ENCODE peak calls at places on chromosomes 5 and 9, in ten cellular contexts. T is tibial nerve; L is cardiac muscle cell; C is uterus; R is BE2C; H is right atrium auricular region; B is Caco-2; M is PC-9; W is aorta; A is effector memory CD4-positive, alpha-beta T cell. S is an unnamed sample. For H3K4me1, the result is how much of the 10 kb centered on the place peaks cover.

GRCh38 chr5:169591636-169592035 is 8.1 kb downstream of the SPDL1 start:
- DNase-seq in T (no peak), L (peak), C (no peak), R (no peak), H (no peak), B (no peak), M (no peak), W (no peak), A (no peak), S (peak)

GRCh38 chr5:3317051-3317795 is 278.4 kb upstream of the IRX1 start:
- DNase-seq in T (no peak), L (no peak), C (no peak), R (no peak), H (no peak), B (no peak), M (no peak), W (no peak), A (no peak), S (no peak)

GRCh38 chr9:9352877-9353481 is 1259.8 kb downstream of the PTPRD start:
- DNase-seq in T (no peak), L (peak), C (no peak), R (peak), H (no peak), B (no peak), M (no peak), W (no peak), A (no peak), S (peak)

GRCh38 chr9:76302947-76303550 is 91.2 kb downstream of the RFK start:
- DNase-seq in T (no peak), L (peak), C (no peak), R (peak), H (no peak), B (no peak), M (no peak), W (no peak), A (no peak), S (peak)

GRCh38 chr9:655875-656274 is 185.6 kb upstream of the DMRT1 start:
- DNase-seq in T (peak), L (peak), C (peak), R (no peak), H (peak), B (no peak), M (no peak), W (peak), A (no peak), S (no peak)

GRCh38 chr5:59079622-59080620 is 497.0 kb downstream of the RAB3C start:
- DNase-seq in T (no peak), L (peak), C (no peak), R (no peak), H (peak), B (peak), M (peak), W (no peak), A (no peak), S (peak)

GRCh38 chr5:10856646-10857332 is 95.8 kb upstream of the DAP start:
- DNase-seq in T (no peak), L (peak), C (peak), R (peak), H (peak), B (no peak), M (no peak), W (peak), A (no peak), S (peak)

GRCh38 chr5:61631438-61631941 is 299.4 kb downstream of the ZSWIM6 start:
- DNase-seq in T (peak), L (peak), C (peak), R (no peak), H (peak), B (no peak), M (no peak), W (no peak), A (no peak), S (peak)

GRCh38 chr5:143002459-143003327 is 232.5 kb downstream of the ARHGAP26 start:
- DNase-seq in T (no peak), L (peak), C (no peak), R (no peak), H (no peak), B (no peak), M (no peak), W (peak), A (peak), S (peak)

GRCh38 chr5:73902327-73903051 is 276.5 kb downstream of the ARHGEF28 start:
- DNase-seq in T (no peak), L (peak), C (no peak), R (peak), H (no peak), B (no peak), M (no peak), W (no peak), A (no peak), S (peak)

GRCh38 chr5:61327761-61328753 is 4.0 kb upstream of the ZSWIM6 start:
- DNase-seq in T (no peak), L (peak), C (no peak), R (no peak), H (no peak), B (no peak), M (peak), W (no peak), A (no peak), S (peak)

GRCh38 chr9:120353501-120353900 is 226.5 kb downstream of the CDK5RAP2 start:
- DNase-seq in T (no peak), L (peak), C (no peak), R (no peak), H (peak), B (no peak), M (no peak), W (no peak), A (no peak), S (peak)

GRCh38 chr5:146751781-146752401 is 126.7 kb downstream of the PPP2R2B start:
- DNase-seq in T (no peak), L (no peak), C (no peak), R (no peak), H (no peak), B (no peak), M (no peak), W (peak), A (peak), S (no peak)

GRCh38 chr9:93126825-93127368 is 7.2 kb downstream of the NINJ1 start:
- DNase-seq in T (peak), L (peak), C (peak), R (peak), H (no peak), B (no peak), M (no peak), W (peak), A (no peak), S (no peak)

GRCh38 chr5:163401271-163401670 is 36.1 kb upstream of the CCNG1 start:
- DNase-seq in T (no peak), L (no peak), C (no peak), R (no peak), H (no peak), B (no peak), M (no peak), W (no peak), A (no peak), S (no peak)

GRCh38 chr5:38548064-38548759 is 8.2 kb downstream of the LIFR start:
- DNase-seq in T (no peak), L (no peak), C (no peak), R (no peak), H (no peak), B (no peak), M (no peak), W (no peak), A (no peak), S (no peak)

GRCh38 chr5:126848253-126848652 is 71.3 kb downstream of the LMNB1 start:
- DNase-seq in T (no peak), L (no peak), C (no peak), R (no peak), H (no peak), B (no peak), M (no peak), W (no peak), A (no peak), S (no peak)

GRCh38 chr5:2003206-2003605 is 120.5 kb upstream of the IRX4 start:
- DNase-seq in T (no peak), L (no peak), C (no peak), R (no peak), H (no peak), B (no peak), M (no peak), W (no peak), A (no peak), S (no peak)

DNA sequence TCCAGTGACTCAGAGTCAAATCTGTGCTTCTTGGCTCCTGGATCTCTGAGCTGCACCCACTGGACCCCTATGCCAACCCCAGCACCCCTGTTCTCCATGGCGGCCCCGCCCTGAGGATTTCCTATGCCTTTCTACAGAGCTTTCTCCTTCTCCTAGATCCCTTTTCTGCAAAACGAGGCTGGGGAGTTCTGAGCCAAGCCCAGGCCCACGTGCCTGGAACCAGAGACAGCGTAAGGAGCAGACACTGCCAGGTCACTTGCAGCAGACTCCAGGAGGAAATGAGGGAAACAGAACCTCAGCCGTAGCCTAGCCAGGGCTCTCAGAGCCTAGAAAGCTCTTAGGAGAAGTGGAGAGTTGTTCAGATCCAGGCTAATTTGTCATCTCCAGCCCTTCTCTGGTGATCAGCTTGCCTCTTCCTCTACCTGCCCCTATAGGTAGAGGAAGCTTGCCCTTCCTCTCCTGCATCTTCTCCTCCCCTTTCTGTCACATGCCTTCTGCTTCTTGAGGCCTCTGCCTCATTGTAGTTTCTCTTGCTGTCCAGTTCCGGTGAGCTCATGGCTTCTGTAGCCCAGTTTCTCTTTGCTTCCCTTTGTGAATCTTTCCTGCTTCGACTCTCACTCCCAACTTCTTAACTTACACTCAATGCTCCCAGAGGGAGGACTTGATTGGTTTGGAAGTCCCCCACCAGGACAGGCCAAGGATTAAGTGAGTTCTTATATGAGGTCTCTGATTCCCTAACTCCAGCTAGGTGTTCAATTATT is 163.4 kb downstream of the RGS3 start:
- DNase-seq in T (no peak), L (no peak), C (peak), R (no peak), H (no peak), B (no peak), M (no peak), W (peak), A (no peak), S (no peak)
- H3K4me1 ChIP-seq in T (under half), L (under half), C (under half), R (under half), H (under half), B (under half), M (under half), W (under half), A (under half), S (half or more)

DNA sequence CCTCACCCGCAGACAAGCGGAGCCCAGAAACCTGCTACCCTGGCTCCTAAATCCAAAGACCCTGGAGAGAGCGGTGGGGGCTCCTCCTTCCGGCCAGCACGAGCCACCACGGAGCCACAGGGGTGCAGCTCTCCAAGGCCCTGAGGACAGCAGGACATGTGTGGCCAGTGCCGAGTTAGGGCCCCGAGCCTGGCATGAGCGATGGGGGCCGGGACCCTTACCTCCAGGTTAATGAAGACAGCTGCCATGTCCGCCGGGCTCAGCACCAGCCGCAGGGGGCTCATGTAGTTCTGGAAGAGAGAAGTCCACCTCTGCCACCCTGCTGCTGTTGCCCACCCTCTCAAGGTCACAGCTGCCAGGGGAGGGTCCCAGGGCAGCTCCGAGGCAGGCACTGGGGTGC is 68.9 kb upstream of the SARDH start:
- DNase-seq in T (no peak), L (no peak), C (no peak), R (no peak), H (no peak), B (no peak), M (no peak), W (no peak), A (no peak), S (no peak)
- H3K4me1 ChIP-seq in T (under half), L (under half), C (under half), R (under half), H (under half), B (under half), M (under half), W (under half), A (under half), S (under half)

DNA sequence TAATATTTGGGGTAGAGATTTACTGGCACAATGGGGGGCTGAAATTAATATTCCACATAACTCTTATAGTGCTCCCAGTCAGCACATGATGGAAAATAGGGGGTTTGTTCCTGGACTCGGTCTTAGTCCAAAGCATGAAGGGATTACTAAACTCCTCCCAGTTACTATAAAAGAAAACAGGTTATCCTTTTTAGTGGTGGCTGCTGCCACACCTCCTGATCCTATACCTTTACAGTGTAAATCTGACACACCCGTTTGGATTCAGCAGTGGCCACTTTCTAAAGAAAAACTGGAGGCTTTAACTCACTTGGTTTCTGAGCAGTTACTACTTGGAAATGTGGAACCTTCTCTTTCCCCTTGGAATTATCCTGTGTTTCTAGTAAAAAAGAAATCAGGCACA is 572.9 kb upstream of the PTGER4 start:
- DNase-seq in T (no peak), L (no peak), C (no peak), R (no peak), H (no peak), B (no peak), M (no peak), W (no peak), A (no peak), S (no peak)
- H3K4me1 ChIP-seq in T (under half), L (under half), C (under half), R (under half), H (under half), B (under half), M (under half), W (under half), A (under half), S (under half)

GRCh38 chr5:6723901-6724300 is 10.7 kb downstream of the TENT4A start:
- DNase-seq in T (no peak), L (no peak), C (no peak), R (no peak), H (no peak), B (no peak), M (no peak), W (no peak), A (no peak), S (no peak)

GRCh38 chr5:6726006-6726405 is 12.8 kb downstream of the TENT4A start:
- DNase-seq in T (no peak), L (no peak), C (no peak), R (no peak), H (no peak), B (no peak), M (no peak), W (no peak), A (no peak), S (no peak)

GRCh38 chr5:6725448-6725847 is 12.2 kb downstream of the TENT4A start:
- DNase-seq in T (no peak), L (no peak), C (no peak), R (no peak), H (no peak), B (no peak), M (no peak), W (no peak), A (no peak), S (no peak)

GRCh38 chr5:6723122-6723885 is 10.1 kb downstream of the TENT4A start:
- DNase-seq in T (no peak), L (no peak), C (no peak), R (no peak), H (no peak), B (no peak), M (no peak), W (no peak), A (no peak), S (no peak)

GRCh38 chr5:6724321-6724929 is 11.2 kb downstream of the TENT4A start:
- DNase-seq in T (no peak), L (no peak), C (no peak), R (no peak), H (no peak), B (no peak), M (no peak), W (no peak), A (no peak), S (no peak)
- H3K4me1 ChIP-seq in T (half or more), L (under half), C (under half), R (under half), H (half or more), B (under half), M (under half), W (under half), A (under half), S (under half)

GRCh38 chr5:174235993-174236528 is 190.6 kb downstream of the NSG2 start:
- DNase-seq in T (no peak), L (no peak), C (no peak), R (no peak), H (no peak), B (no peak), M (no peak), W (no peak), A (no peak), S (no peak)

GRCh38 chr5:174234388-174234787 is 188.9 kb downstream of the NSG2 start:
- DNase-seq in T (no peak), L (no peak), C (no peak), R (no peak), H (no peak), B (no peak), M (no peak), W (no peak), A (no peak), S (no peak)

GRCh38 chr5:174231961-174232487 is 186.5 kb downstream of the NSG2 start:
- DNase-seq in T (no peak), L (peak), C (no peak), R (peak), H (no peak), B (no peak), M (no peak), W (no peak), A (no peak), S (no peak)

GRCh38 chr5:174239718-174240117 is 194.2 kb downstream of the NSG2 start:
- DNase-seq in T (no peak), L (no peak), C (no peak), R (no peak), H (no peak), B (no peak), M (no peak), W (no peak), A (no peak), S (no peak)

DNA sequence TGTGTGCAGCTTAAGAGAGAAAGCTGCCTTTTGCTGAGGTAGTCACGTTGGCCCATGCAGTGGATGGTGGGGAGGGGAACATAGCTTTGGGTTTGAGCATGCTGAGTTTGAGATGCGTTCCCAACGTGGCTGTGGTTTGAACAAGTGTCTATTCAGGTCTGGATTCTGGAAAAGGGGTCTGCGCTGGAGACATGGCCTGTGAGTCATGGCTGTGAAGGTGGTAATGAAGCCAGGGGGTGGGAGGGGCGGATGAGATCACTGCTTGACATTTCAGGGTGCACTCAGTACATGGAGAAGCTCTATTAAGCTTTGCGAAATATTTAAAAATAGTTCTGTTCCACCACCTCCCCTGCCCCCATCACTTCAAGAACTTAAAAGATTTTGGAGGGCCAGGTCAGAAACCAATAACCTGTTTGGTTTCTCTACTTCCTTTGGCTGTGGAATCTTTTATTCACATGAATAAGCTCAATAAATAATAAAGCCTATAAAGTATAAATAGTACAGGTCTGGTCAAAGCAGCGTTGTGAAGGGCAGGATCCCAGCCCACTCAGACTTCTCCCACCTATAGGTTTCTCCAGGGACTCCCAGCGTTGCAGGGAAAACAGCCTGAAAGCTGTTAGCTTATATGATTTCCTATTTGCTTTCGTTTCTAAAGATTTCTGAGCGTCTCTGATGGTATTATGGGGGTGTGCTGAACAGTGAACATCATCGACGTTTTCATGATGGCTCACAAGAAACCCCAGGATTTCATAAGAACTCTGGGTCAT is 189.9 kb downstream of the NSG2 start:
- DNase-seq in T (no peak), L (no peak), C (no peak), R (no peak), H (no peak), B (no peak), M (no peak), W (no peak), A (no peak), S (no peak)
- H3K4me1 ChIP-seq in T (under half), L (under half), C (under half), R (under half), H (under half), B (under half), M (under half), W (under half), A (under half), S (under half)

GRCh38 chr5:34535433-34535832 is 120.7 kb upstream of the RAI14 start:
- DNase-seq in T (no peak), L (peak), C (no peak), R (no peak), H (no peak), B (no peak), M (no peak), W (no peak), A (no peak), S (no peak)

GRCh38 chr5:34536699-34537098 is 119.4 kb upstream of the RAI14 start:
- DNase-seq in T (no peak), L (no peak), C (no peak), R (no peak), H (no peak), B (no peak), M (no peak), W (no peak), A (no peak), S (no peak)

GRCh38 chr5:34535944-34536628 is 120.0 kb upstream of the RAI14 start:
- DNase-seq in T (no peak), L (no peak), C (no peak), R (no peak), H (no peak), B (no peak), M (peak), W (no peak), A (no peak), S (no peak)

GRCh38 chr5:34539183-34539582 is 116.9 kb upstream of the RAI14 start:
- DNase-seq in T (no peak), L (no peak), C (no peak), R (no peak), H (no peak), B (no peak), M (no peak), W (no peak), A (no peak), S (no peak)

GRCh38 chr5:34538026-34538672 is 118.0 kb upstream of the RAI14 start:
- DNase-seq in T (no peak), L (peak), C (no peak), R (no peak), H (no peak), B (no peak), M (no peak), W (no peak), A (no peak), S (no peak)
- H3K4me1 ChIP-seq in T (under half), L (under half), C (under half), R (under half), H (under half), B (under half), M (under half), W (under half), A (under half), S (under half)

GRCh38 chr5:173829826-173830225 is 58.3 kb upstream of the CPEB4 start:
- DNase-seq in T (no peak), L (no peak), C (no peak), R (peak), H (no peak), B (no peak), M (peak), W (no peak), A (no peak), S (peak)
- H3K4me1 ChIP-seq in T (under half), L (under half), C (under half), R (under half), H (under half), B (under half), M (under half), W (under half), A (under half), S (under half)

DNA sequence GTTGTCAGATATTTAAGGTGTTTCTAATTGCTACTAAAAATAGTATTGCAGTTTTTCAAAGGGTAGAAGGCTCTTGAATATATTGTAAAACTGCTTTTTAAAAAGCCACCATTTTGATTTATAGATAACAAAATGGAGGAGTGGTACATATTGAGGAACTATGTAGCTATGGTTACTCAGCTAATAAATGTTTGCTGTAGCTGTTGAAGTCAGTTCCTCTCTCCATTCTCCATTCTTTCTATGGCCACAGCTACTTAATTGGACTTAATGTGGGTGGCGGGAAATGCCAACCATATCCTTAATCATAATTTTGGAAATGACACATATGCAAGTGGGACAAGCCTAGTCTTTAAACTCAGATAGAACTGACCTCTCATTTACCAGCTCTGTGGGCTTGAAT is 10.7 kb downstream of the CDKN2A start:
- DNase-seq in T (no peak), L (no peak), C (no peak), R (no peak), H (no peak), B (no peak), M (no peak), W (no peak), A (no peak), S (no peak)
- H3K4me1 ChIP-seq in T (under half), L (under half), C (under half), R (under half), H (under half), B (under half), M (under half), W (under half), A (under half), S (under half)